ENCODE peak calls at places on chromosomes 5 and 9, in ten cellular contexts. One of them, this sample, is unnamed.

GRCh38 chr5:109653042-109653441 is 36.7 kb upstream of the MAN2A1 start:
- DNase-seq in bronchial epithelial cell: no peak
- DNase-seq in HCT116: no peak
- DNase-seq in neuronal stem cell: no peak
- DNase-seq in heart left ventricle: no peak
- DNase-seq in NT2/D1: no peak
- DNase-seq in BE2C: no peak
- DNase-seq in GM12864: no peak
- DNase-seq in right lobe of liver: no peak
- DNase-seq in coronary artery: no peak
- DNase-seq in this sample: no peak

GRCh38 chr9:124183772-124184171 is 74.0 kb upstream of the NEK6 start:
- DNase-seq in bronchial epithelial cell: no peak
- DNase-seq in HCT116: no peak
- DNase-seq in neuronal stem cell: no peak
- DNase-seq in heart left ventricle: no peak
- DNase-seq in NT2/D1: no peak
- DNase-seq in BE2C: no peak
- DNase-seq in GM12864: no peak
- DNase-seq in right lobe of liver: no peak
- DNase-seq in coronary artery: no peak
- DNase-seq in this sample: no peak

GRCh38 chr9:128632486-128632885 is 24.2 kb downstream of the DYNC2I2 start:
- DNase-seq in bronchial epithelial cell: no peak
- DNase-seq in HCT116: no peak
- DNase-seq in neuronal stem cell: no peak
- DNase-seq in heart left ventricle: no peak
- DNase-seq in NT2/D1: no peak
- DNase-seq in BE2C: no peak
- DNase-seq in GM12864: no peak
- DNase-seq in right lobe of liver: no peak
- DNase-seq in coronary artery: no peak
- DNase-seq in this sample: no peak

GRCh38 chr5:120240716-120241115 is 223.4 kb upstream of the PRR16 start:
- DNase-seq in bronchial epithelial cell: no peak
- DNase-seq in HCT116: no peak
- DNase-seq in neuronal stem cell: no peak
- DNase-seq in heart left ventricle: no peak
- DNase-seq in NT2/D1: no peak
- DNase-seq in BE2C: no peak
- DNase-seq in GM12864: no peak
- DNase-seq in right lobe of liver: no peak
- DNase-seq in coronary artery: no peak
- DNase-seq in this sample: peak

GRCh38 chr9:11338130-11338529 is 725.3 kb upstream of the PTPRD start:
- DNase-seq in bronchial epithelial cell: peak
- DNase-seq in HCT116: no peak
- DNase-seq in neuronal stem cell: no peak
- DNase-seq in heart left ventricle: no peak
- DNase-seq in NT2/D1: no peak
- DNase-seq in BE2C: no peak
- DNase-seq in GM12864: no peak
- DNase-seq in right lobe of liver: no peak
- DNase-seq in coronary artery: no peak
- DNase-seq in this sample: no peak

GRCh38 chr5:16981700-16982099 is 45.6 kb upstream of the MYO10 start:
- DNase-seq in bronchial epithelial cell: no peak
- DNase-seq in HCT116: no peak
- DNase-seq in neuronal stem cell: no peak
- DNase-seq in heart left ventricle: no peak
- DNase-seq in NT2/D1: no peak
- DNase-seq in BE2C: no peak
- DNase-seq in GM12864: no peak
- DNase-seq in right lobe of liver: no peak
- DNase-seq in coronary artery: no peak
- DNase-seq in this sample: no peak

GRCh38 chr9:37026085-37026935 is 7.8 kb downstream of the PAX5 start:
- DNase-seq in bronchial epithelial cell: no peak
- DNase-seq in HCT116: no peak
- DNase-seq in neuronal stem cell: no peak
- DNase-seq in heart left ventricle: no peak
- DNase-seq in NT2/D1: no peak
- DNase-seq in BE2C: peak
- DNase-seq in GM12864: no peak
- DNase-seq in right lobe of liver: no peak
- DNase-seq in coronary artery: no peak
- DNase-seq in this sample: no peak

GRCh38 chr5:59361454-59361853 is 532.1 kb downstream of the PDE4D start:
- DNase-seq in bronchial epithelial cell: no peak
- DNase-seq in HCT116: no peak
- DNase-seq in neuronal stem cell: no peak
- DNase-seq in heart left ventricle: no peak
- DNase-seq in NT2/D1: no peak
- DNase-seq in BE2C: no peak
- DNase-seq in GM12864: no peak
- DNase-seq in right lobe of liver: no peak
- DNase-seq in coronary artery: no peak
- DNase-seq in this sample: no peak

GRCh38 chr5:31064215-31064614 is 129.3 kb upstream of the CDH6 start:
- DNase-seq in bronchial epithelial cell: no peak
- DNase-seq in HCT116: no peak
- DNase-seq in neuronal stem cell: no peak
- DNase-seq in heart left ventricle: no peak
- DNase-seq in NT2/D1: no peak
- DNase-seq in BE2C: no peak
- DNase-seq in GM12864: no peak
- DNase-seq in right lobe of liver: no peak
- DNase-seq in coronary artery: no peak
- DNase-seq in this sample: no peak

GRCh38 chr5:169777112-169777511 is 140.0 kb downstream of the DOCK2 start:
- DNase-seq in bronchial epithelial cell: no peak
- DNase-seq in HCT116: no peak
- DNase-seq in neuronal stem cell: peak
- DNase-seq in heart left ventricle: no peak
- DNase-seq in NT2/D1: no peak
- DNase-seq in BE2C: no peak
- DNase-seq in GM12864: no peak
- DNase-seq in right lobe of liver: no peak
- DNase-seq in coronary artery: no peak
- DNase-seq in this sample: no peak

DNA sequence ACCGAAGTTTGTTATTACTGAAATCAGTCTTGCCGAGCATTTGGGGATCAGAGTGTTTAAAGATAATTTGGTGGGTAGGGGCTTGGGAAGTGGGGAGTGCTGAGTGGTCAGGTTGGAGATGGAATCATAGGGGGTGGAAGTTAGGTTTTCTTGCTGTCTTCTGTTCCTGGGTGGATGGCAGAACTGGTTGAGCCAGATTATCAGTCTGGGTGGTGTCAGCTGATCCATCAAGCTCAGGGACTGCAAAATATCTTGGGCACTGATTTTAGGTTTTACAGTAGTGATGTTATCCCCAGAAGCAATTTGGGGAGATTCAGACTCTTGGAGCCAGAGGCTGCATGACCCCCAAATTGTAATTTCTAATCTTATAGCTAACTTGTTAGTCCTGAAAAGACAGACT is 5.4 kb upstream of the ANKRD31 start:
- DNase-seq in bronchial epithelial cell: peak
- DNase-seq in HCT116: no peak
- DNase-seq in neuronal stem cell: no peak
- DNase-seq in heart left ventricle: no peak
- DNase-seq in NT2/D1: no peak
- DNase-seq in BE2C: no peak
- DNase-seq in GM12864: no peak
- DNase-seq in right lobe of liver: no peak
- DNase-seq in coronary artery: no peak
- DNase-seq in this sample: no peak
- H3K4me3 ChIP-seq in bronchial epithelial cell: no peak
- H3K4me3 ChIP-seq in HCT116: no peak
- H3K4me3 ChIP-seq in neuronal stem cell: no peak
- H3K4me3 ChIP-seq in heart left ventricle: no peak
- H3K4me3 ChIP-seq in NT2/D1: no peak
- H3K4me3 ChIP-seq in BE2C: no peak
- H3K4me3 ChIP-seq in GM12864: no peak
- H3K4me3 ChIP-seq in right lobe of liver: no peak
- H3K4me3 ChIP-seq in coronary artery: no peak
- H3K4me3 ChIP-seq in this sample: no peak

GRCh38 chr5:78537406-78537805 is 111.2 kb downstream of the LHFPL2 start:
- DNase-seq in bronchial epithelial cell: no peak
- DNase-seq in HCT116: no peak
- DNase-seq in neuronal stem cell: no peak
- DNase-seq in heart left ventricle: no peak
- DNase-seq in NT2/D1: no peak
- DNase-seq in BE2C: no peak
- DNase-seq in GM12864: no peak
- DNase-seq in right lobe of liver: no peak
- DNase-seq in coronary artery: no peak
- DNase-seq in this sample: no peak

GRCh38 chr5:78533356-78533755 is 115.2 kb downstream of the LHFPL2 start:
- DNase-seq in bronchial epithelial cell: peak
- DNase-seq in HCT116: no peak
- DNase-seq in neuronal stem cell: no peak
- DNase-seq in heart left ventricle: no peak
- DNase-seq in NT2/D1: no peak
- DNase-seq in BE2C: no peak
- DNase-seq in GM12864: no peak
- DNase-seq in right lobe of liver: no peak
- DNase-seq in coronary artery: no peak
- DNase-seq in this sample: peak

GRCh38 chr5:78536797-78537196 is 111.8 kb downstream of the LHFPL2 start:
- DNase-seq in bronchial epithelial cell: no peak
- DNase-seq in HCT116: no peak
- DNase-seq in neuronal stem cell: no peak
- DNase-seq in heart left ventricle: no peak
- DNase-seq in NT2/D1: no peak
- DNase-seq in BE2C: no peak
- DNase-seq in GM12864: no peak
- DNase-seq in right lobe of liver: no peak
- DNase-seq in coronary artery: no peak
- DNase-seq in this sample: no peak

GRCh38 chr5:78537821-78538220 is 110.8 kb downstream of the LHFPL2 start:
- DNase-seq in bronchial epithelial cell: peak
- DNase-seq in HCT116: no peak
- DNase-seq in neuronal stem cell: no peak
- DNase-seq in heart left ventricle: no peak
- DNase-seq in NT2/D1: no peak
- DNase-seq in BE2C: peak
- DNase-seq in GM12864: no peak
- DNase-seq in right lobe of liver: no peak
- DNase-seq in coronary artery: peak
- DNase-seq in this sample: peak

GRCh38 chr5:78534148-78535009 is 114.2 kb downstream of the LHFPL2 start:
- DNase-seq in bronchial epithelial cell: no peak
- DNase-seq in HCT116: no peak
- DNase-seq in neuronal stem cell: no peak
- DNase-seq in heart left ventricle: peak
- DNase-seq in NT2/D1: no peak
- DNase-seq in BE2C: peak
- DNase-seq in GM12864: no peak
- DNase-seq in right lobe of liver: peak
- DNase-seq in coronary artery: no peak
- DNase-seq in this sample: peak
- H3K4me3 ChIP-seq in bronchial epithelial cell: no peak
- H3K4me3 ChIP-seq in HCT116: no peak
- H3K4me3 ChIP-seq in neuronal stem cell: no peak
- H3K4me3 ChIP-seq in heart left ventricle: peak
- H3K4me3 ChIP-seq in NT2/D1: no peak
- H3K4me3 ChIP-seq in BE2C: no peak
- H3K4me3 ChIP-seq in GM12864: no peak
- H3K4me3 ChIP-seq in right lobe of liver: no peak
- H3K4me3 ChIP-seq in coronary artery: peak
- H3K4me3 ChIP-seq in this sample: no peak

DNA sequence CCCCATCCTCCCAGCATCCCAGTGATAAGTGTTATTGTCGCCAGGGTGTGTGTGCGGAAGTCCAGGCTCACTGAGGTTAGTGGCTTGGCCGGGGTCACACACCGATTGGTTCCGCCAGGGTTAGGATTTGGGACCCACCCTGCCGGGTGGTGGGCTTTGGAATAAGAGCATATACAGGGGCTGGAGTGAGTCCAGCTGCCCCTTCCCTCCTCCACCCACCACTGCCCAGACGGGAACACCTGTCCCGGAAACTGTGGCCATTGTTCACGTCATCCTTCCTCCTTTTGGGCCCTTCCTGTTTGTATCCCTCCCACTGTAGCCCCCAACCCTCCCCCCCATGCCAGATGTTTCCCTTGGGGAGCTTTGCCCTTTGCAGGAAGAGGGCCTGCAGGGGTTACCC is 5.0 kb downstream of the N4BP3 start:
- DNase-seq in bronchial epithelial cell: no peak
- DNase-seq in HCT116: no peak
- DNase-seq in neuronal stem cell: no peak
- DNase-seq in heart left ventricle: peak
- DNase-seq in NT2/D1: no peak
- DNase-seq in BE2C: no peak
- DNase-seq in GM12864: no peak
- DNase-seq in right lobe of liver: no peak
- DNase-seq in coronary artery: no peak
- DNase-seq in this sample: no peak
- H3K4me3 ChIP-seq in bronchial epithelial cell: no peak
- H3K4me3 ChIP-seq in HCT116: no peak
- H3K4me3 ChIP-seq in neuronal stem cell: no peak
- H3K4me3 ChIP-seq in heart left ventricle: no peak
- H3K4me3 ChIP-seq in NT2/D1: no peak
- H3K4me3 ChIP-seq in BE2C: no peak
- H3K4me3 ChIP-seq in GM12864: peak
- H3K4me3 ChIP-seq in right lobe of liver: no peak
- H3K4me3 ChIP-seq in coronary artery: no peak
- H3K4me3 ChIP-seq in this sample: no peak

GRCh38 chr5:77974576-77974975 is 198.4 kb upstream of the TBCA start:
- DNase-seq in bronchial epithelial cell: no peak
- DNase-seq in HCT116: no peak
- DNase-seq in neuronal stem cell: no peak
- DNase-seq in heart left ventricle: no peak
- DNase-seq in NT2/D1: no peak
- DNase-seq in BE2C: no peak
- DNase-seq in GM12864: no peak
- DNase-seq in right lobe of liver: no peak
- DNase-seq in coronary artery: no peak
- DNase-seq in this sample: no peak

GRCh38 chr5:77973253-77973609 is 197.1 kb upstream of the TBCA start:
- DNase-seq in bronchial epithelial cell: no peak
- DNase-seq in HCT116: no peak
- DNase-seq in neuronal stem cell: no peak
- DNase-seq in heart left ventricle: no peak
- DNase-seq in NT2/D1: no peak
- DNase-seq in BE2C: peak
- DNase-seq in GM12864: no peak
- DNase-seq in right lobe of liver: no peak
- DNase-seq in coronary artery: no peak
- DNase-seq in this sample: no peak

GRCh38 chr5:77971965-77972544 is 195.9 kb upstream of the TBCA start:
- DNase-seq in bronchial epithelial cell: no peak
- DNase-seq in HCT116: no peak
- DNase-seq in neuronal stem cell: no peak
- DNase-seq in heart left ventricle: no peak
- DNase-seq in NT2/D1: no peak
- DNase-seq in BE2C: no peak
- DNase-seq in GM12864: no peak
- DNase-seq in right lobe of liver: no peak
- DNase-seq in coronary artery: no peak
- DNase-seq in this sample: no peak

GRCh38 chr5:77970891-77971290 is 194.8 kb upstream of the TBCA start:
- DNase-seq in bronchial epithelial cell: no peak
- DNase-seq in HCT116: no peak
- DNase-seq in neuronal stem cell: no peak
- DNase-seq in heart left ventricle: no peak
- DNase-seq in NT2/D1: no peak
- DNase-seq in BE2C: no peak
- DNase-seq in GM12864: no peak
- DNase-seq in right lobe of liver: no peak
- DNase-seq in coronary artery: no peak
- DNase-seq in this sample: no peak

GRCh38 chr5:77972545-77973252 is 196.6 kb upstream of the TBCA start:
- DNase-seq in bronchial epithelial cell: no peak
- DNase-seq in HCT116: no peak
- DNase-seq in neuronal stem cell: no peak
- DNase-seq in heart left ventricle: no peak
- DNase-seq in NT2/D1: no peak
- DNase-seq in BE2C: peak
- DNase-seq in GM12864: no peak
- DNase-seq in right lobe of liver: peak
- DNase-seq in coronary artery: no peak
- DNase-seq in this sample: no peak
- H3K4me3 ChIP-seq in bronchial epithelial cell: no peak
- H3K4me3 ChIP-seq in HCT116: no peak
- H3K4me3 ChIP-seq in neuronal stem cell: no peak
- H3K4me3 ChIP-seq in heart left ventricle: peak
- H3K4me3 ChIP-seq in NT2/D1: peak
- H3K4me3 ChIP-seq in BE2C: peak
- H3K4me3 ChIP-seq in GM12864: peak
- H3K4me3 ChIP-seq in right lobe of liver: peak
- H3K4me3 ChIP-seq in coronary artery: peak
- H3K4me3 ChIP-seq in this sample: peak

This sample was measured in astrocyte of the spinal cord.